ENCODE peak calls at places on chromosomes 5 and 9, in ten cellular contexts. L is frontal cortex; F is GM13976; I is nucleus accumbens; P is stimulated activated CD4-positive, alpha-beta T cell treated with anti-CD3 and anti-CD28 coated beads, Interleukin-12 subunit alpha, Interleukin-12 subunit beta, amount 100 ng/mL, for 4 hours; H is posterior cingulate gyrus; B is activated T-cell treated with anti-CD3 and anti-CD28 coated beads for 4 hours; T is left kidney; W is T-helper 17 cell; V is AG08396. A is an unnamed sample.

GRCh38 chr9:91659529-91660294 is 236.1 kb upstream of the NFIL3 start:
- DNase-seq in L (no peak), F (peak), I (no peak), P (no peak), H (no peak), B (no peak), T (peak), W (no peak), V (peak), A (no peak)

GRCh38 chr9:133995012-133995896 is 3.1 kb upstream of the VAV2 start:
- DNase-seq in L (no peak), F (no peak), I (no peak), P (no peak), H (no peak), B (no peak), T (no peak), W (no peak), V (peak), A (no peak)

GRCh38 chr5:96478983-96479382 is 45.9 kb upstream of the PCSK1 start:
- DNase-seq in L (no peak), F (no peak), I (no peak), P (no peak), H (no peak), B (no peak), T (no peak), W (no peak), V (no peak), A (no peak)

GRCh38 chr9:69818946-69819345 is 1.7 kb upstream of the CFAP95 start:
- DNase-seq in L (no peak), F (no peak), I (no peak), P (no peak), H (no peak), B (no peak), T (no peak), W (no peak), V (no peak), A (no peak)

GRCh38 chr5:606526-607399 is 5.4 kb upstream of the CEP72 start:
- DNase-seq in L (no peak), F (no peak), I (no peak), P (no peak), H (no peak), B (no peak), T (no peak), W (no peak), V (no peak), A (no peak)

GRCh38 chr9:137731216-137731946 is 112.6 kb downstream of the EHMT1 start:
- DNase-seq in L (no peak), F (no peak), I (no peak), P (no peak), H (no peak), B (no peak), T (no peak), W (no peak), V (no peak), A (no peak)

GRCh38 chr9:109907400-109907799 is 127.4 kb downstream of the PALM2AKAP2 start:
- DNase-seq in L (no peak), F (peak), I (no peak), P (no peak), H (no peak), B (no peak), T (peak), W (no peak), V (no peak), A (no peak)

GRCh38 chr5:146866263-146866662 is 12.3 kb downstream of the PPP2R2B start:
- DNase-seq in L (no peak), F (no peak), I (no peak), P (no peak), H (no peak), B (no peak), T (no peak), W (no peak), V (no peak), A (no peak)

GRCh38 chr9:75239176-75239575 is 150.9 kb downstream of the OSTF1 start:
- DNase-seq in L (no peak), F (no peak), I (no peak), P (no peak), H (no peak), B (no peak), T (no peak), W (no peak), V (no peak), A (no peak)

GRCh38 chr5:176447538-176447981 is 625 bp upstream of the FAF2 start:
- DNase-seq in L (peak), F (no peak), I (no peak), P (peak), H (peak), B (no peak), T (no peak), W (peak), V (no peak), A (no peak)

GRCh38 chr5:1034421-1034905 is 25.9 kb downstream of the NKD2 start:
- DNase-seq in L (no peak), F (no peak), I (no peak), P (no peak), H (peak), B (no peak), T (no peak), W (no peak), V (no peak), A (no peak)

GRCh38 chr9:133580416-133580738 is 28.8 kb downstream of the FAM163B start:
- DNase-seq in L (no peak), F (no peak), I (no peak), P (no peak), H (no peak), B (no peak), T (peak), W (no peak), V (no peak), A (no peak)

GRCh38 chr9:74147906-74148305 is 349.2 kb upstream of the RORB start:
- DNase-seq in L (no peak), F (no peak), I (no peak), P (no peak), H (no peak), B (no peak), T (no peak), W (no peak), V (no peak), A (no peak)

GRCh38 chr9:3783156-3783555 is 257.4 kb upstream of the RFX3 start:
- DNase-seq in L (no peak), F (no peak), I (no peak), P (no peak), H (no peak), B (no peak), T (no peak), W (no peak), V (no peak), A (no peak)

GRCh38 chr5:144697847-144698262 is 527.2 kb downstream of the KCTD16 start:
- DNase-seq in L (no peak), F (no peak), I (no peak), P (no peak), H (no peak), B (no peak), T (no peak), W (no peak), V (peak), A (no peak)

GRCh38 chr5:1540831-1541661 is 17.3 kb upstream of the LPCAT1 start:
- DNase-seq in L (no peak), F (no peak), I (no peak), P (no peak), H (no peak), B (no peak), T (no peak), W (no peak), V (no peak), A (no peak)

GRCh38 chr5:72486371-72486770 is 20.8 kb downstream of the ZNF366 start:
- DNase-seq in L (no peak), F (no peak), I (no peak), P (no peak), H (no peak), B (no peak), T (no peak), W (no peak), V (no peak), A (no peak)

GRCh38 chr5:97923997-97924396 is 741.0 kb upstream of the RIOK2 start:
- DNase-seq in L (no peak), F (no peak), I (no peak), P (no peak), H (no peak), B (no peak), T (no peak), W (no peak), V (no peak), A (no peak)

GRCh38 chr5:58019614-58020013 is 440.3 kb downstream of the PLK2 start:
- DNase-seq in L (no peak), F (no peak), I (no peak), P (no peak), H (no peak), B (no peak), T (peak), W (no peak), V (no peak), A (no peak)

GRCh38 chr5:50300878-50301277 is 140.2 kb downstream of the EMB start:
- DNase-seq in L (no peak), F (no peak), I (no peak), P (no peak), H (no peak), B (no peak), T (no peak), W (no peak), V (no peak), A (no peak)

GRCh38 chr5:36606437-36607113 is at the start of gene SLC1A3:
- DNase-seq in L (no peak), F (peak), I (peak), P (peak), H (peak), B (no peak), T (peak), W (no peak), V (peak), A (no peak)

GRCh38 chr5:135255461-135256178 is 143.4 kb downstream of the MACROH2A1 start:
- DNase-seq in L (no peak), F (no peak), I (no peak), P (no peak), H (no peak), B (no peak), T (no peak), W (no peak), V (no peak), A (no peak)

GRCh38 chr5:31197183-31197582 is 3.7 kb downstream of the CDH6 start:
- DNase-seq in L (peak), F (no peak), I (no peak), P (no peak), H (no peak), B (no peak), T (no peak), W (no peak), V (peak), A (no peak)

GRCh38 chr5:80653497-80653896 is 955 bp upstream of the MSH3 start:
- DNase-seq in L (no peak), F (no peak), I (no peak), P (no peak), H (no peak), B (no peak), T (peak), W (no peak), V (no peak), A (no peak)

GRCh38 chr5:113378081-113378480 is 56.7 kb downstream of the TSSK1B start:
- DNase-seq in L (no peak), F (no peak), I (no peak), P (no peak), H (no peak), B (no peak), T (no peak), W (no peak), V (no peak), A (no peak)

GRCh38 chr9:94799578-94800264 is 73.2 kb downstream of the AOPEP start:
- DNase-seq in L (no peak), F (no peak), I (no peak), P (no peak), H (no peak), B (no peak), T (no peak), W (no peak), V (no peak), A (no peak)

GRCh38 chr9:79660615-79661014 is 88.8 kb downstream of the TLE4 start:
- DNase-seq in L (no peak), F (no peak), I (no peak), P (no peak), H (no peak), B (no peak), T (peak), W (no peak), V (no peak), A (no peak)

GRCh38 chr9:121483473-121484031 is 16.1 kb downstream of the GGTA1 start:
- DNase-seq in L (no peak), F (no peak), I (no peak), P (no peak), H (no peak), B (no peak), T (peak), W (no peak), V (no peak), A (no peak)

GRCh38 chr5:54616031-54616430 is 98.5 kb downstream of the SNX18 start:
- DNase-seq in L (no peak), F (no peak), I (no peak), P (no peak), H (no peak), B (no peak), T (no peak), W (no peak), V (peak), A (no peak)

GRCh38 chr5:95081500-95082355 is 203.2 kb downstream of the MCTP1 start:
- DNase-seq in L (no peak), F (peak), I (no peak), P (no peak), H (no peak), B (no peak), T (no peak), W (no peak), V (peak), A (no peak)

GRCh38 chr9:35112257-35113020 is 3.2 kb downstream of the ATOSB start:
- DNase-seq in L (no peak), F (no peak), I (peak), P (no peak), H (no peak), B (no peak), T (no peak), W (no peak), V (peak), A (no peak)